ENCODE peak calls at places on chromosomes 3 and 15, in nine cellular contexts. Z is Peyer's patch; P is HTR-8/SVneo; B is EL; A is NCI-H1092; N is activated T-cell treated with anti-CD3 and anti-CD28 coated beads, Interleukin-2, amount 50 U/mL, for 72 hours; X is tibial nerve; T is Kasumi-1; Y is lower lobe of right lung. S is an unnamed sample.

GRCh38 chr3:183697610-183698317 is at the start of gene YEATS2:
- DNase-seq in Z (peak), P (peak), B (peak), A (peak), N (peak), X (no peak), T (peak), Y (peak), S (peak)

GRCh38 chr15:72306211-72306785 is 13.7 kb downstream of the CELF6 start:
- DNase-seq in Z (peak), P (no peak), B (peak), A (no peak), N (peak), X (no peak), T (peak), Y (no peak), S (peak)

GRCh38 chr3:115960799-115961198 is 337.5 kb downstream of the GAP43 start:
- DNase-seq in Z (no peak), P (no peak), B (no peak), A (peak), N (no peak), X (no peak), T (no peak), Y (no peak), S (no peak)

GRCh38 chr3:50657816-50658215 is 16.9 kb upstream of the DOCK3 start:
- DNase-seq in Z (no peak), P (no peak), B (no peak), A (no peak), N (no peak), X (no peak), T (no peak), Y (no peak), S (peak)

GRCh38 chr3:146780251-146780650 is 175.1 kb upstream of the PLSCR5 start:
- DNase-seq in Z (no peak), P (no peak), B (peak), A (no peak), N (no peak), X (no peak), T (no peak), Y (no peak), S (no peak)

GRCh38 chr3:184691397-184692131 is 20.3 kb downstream of the MAGEF1 start:
- DNase-seq in Z (no peak), P (no peak), B (no peak), A (no peak), N (no peak), X (no peak), T (peak), Y (no peak), S (peak)

GRCh38 chr15:82995938-82996337 is 9.9 kb downstream of the RAMAC start:
- DNase-seq in Z (no peak), P (no peak), B (no peak), A (no peak), N (no peak), X (no peak), T (no peak), Y (no peak), S (no peak)

GRCh38 chr3:14118400-14119165 is 6.1 kb downstream of the CHCHD4 start:
- DNase-seq in Z (no peak), P (no peak), B (no peak), A (no peak), N (no peak), X (no peak), T (no peak), Y (no peak), S (no peak)

GRCh38 chr3:78257956-78258530 is 1218.1 kb downstream of the ROBO2 start:
- DNase-seq in Z (no peak), P (no peak), B (no peak), A (no peak), N (no peak), X (no peak), T (no peak), Y (no peak), S (no peak)

GRCh38 chr3:8546609-8547008 is 45.0 kb downstream of the LMCD1 start:
- DNase-seq in Z (no peak), P (no peak), B (no peak), A (no peak), N (no peak), X (no peak), T (no peak), Y (no peak), S (no peak)

GRCh38 chr15:101206173-101206572 is 45.7 kb downstream of the CHSY1 start:
- DNase-seq in Z (no peak), P (no peak), B (peak), A (no peak), N (peak), X (no peak), T (no peak), Y (no peak), S (no peak)